ENCODE peak calls at places on chromosomes 16 and 17, in five cellular contexts. F is SHP77; Y is activated CD4-positive, CD25-positive, alpha-beta regulatory T cell treated with anti-CD3 and anti-CD28 coated beads, Interleukin-2, amount 50 U/mL, for 72 hours; P is AG09309; C is activated CD4-positive, alpha-beta memory T cell treated with anti-CD3 and anti-CD28 coated beads for 36 hours. O is an unnamed sample.

GRCh38 chr16:22786284-22786683 is 27.7 kb upstream of the HS3ST2 start:
- DNase-seq in F (no peak), Y (no peak), P (no peak), C (no peak), O (no peak)

GRCh38 chr17:43671075-43671692 is 9.5 kb upstream of the MEOX1 start:
- DNase-seq in F (no peak), Y (no peak), P (peak; percentile 55), C (no peak), O (no peak)

GRCh38 chr17:66255112-66255511 is 25.9 kb upstream of the APOH start:
- DNase-seq in F (peak; percentile 48), Y (no peak), P (no peak), C (peak; percentile 28), O (no peak)

GRCh38 chr17:59311051-59311468 is 20.4 kb upstream of the YPEL2 start:
- DNase-seq in F (peak; percentile 63), Y (no peak), P (no peak), C (peak; percentile 39), O (no peak)

GRCh38 chr17:74028717-74029116 is 174.8 kb upstream of the RPL38 start:
- DNase-seq in F (no peak), Y (no peak), P (no peak), C (no peak), O (no peak)

GRCh38 chr17:36627101-36627500 is 25.7 kb downstream of the MRM1 start:
- DNase-seq in F (peak; percentile 58), Y (no peak), P (no peak), C (no peak), O (no peak)

GRCh38 chr17:49343273-49343672 is 18.8 kb downstream of the ZNF652 start:
- DNase-seq in F (no peak), Y (no peak), P (no peak), C (no peak), O (no peak)

GRCh38 chr17:79831367-79832210 is 7.7 kb downstream of the CBX4 start:
- DNase-seq in F (peak; percentile 72), Y (no peak), P (no peak), C (no peak), O (no peak)

GRCh38 chr16:65509172-65509571 is 387.3 kb upstream of the CDH11 start:
- DNase-seq in F (no peak), Y (no peak), P (peak; percentile 1), C (no peak), O (no peak)

GRCh38 chr17:30332057-30332542 is 1.8 kb downstream of the TMIGD1 start:
- DNase-seq in F (no peak), Y (no peak), P (no peak), C (peak; percentile 75), O (peak; percentile 58)